ENCODE peak calls at places on chromosomes 3 and 15, in four cellular contexts. M is PC-3, T is upper lobe of right lung, O is fibroblast of lung. Q is an unnamed sample.

GRCh38 chr3:149340310-149340933 is 7.0 kb upstream of the TM4SF18 start:
- DNase-seq in M (peak; percentile 86), O (peak; percentile 58), T (no peak), Q (no peak)

GRCh38 chr15:70596354-70597055 is 166.9 kb downstream of the UACA start:
- DNase-seq in O (peak; percentile 96), M (peak; percentile 91), T (no peak), Q (peak; percentile 52)

GRCh38 chr3:145015243-145015642 is 1043.6 kb downstream of the DIPK2A start:
- DNase-seq in T (no peak), M (peak; percentile 35), O (peak; percentile 52), Q (no peak)

GRCh38 chr3:176174060-176174459 is 1023.2 kb downstream of the TBL1XR1 start:
- DNase-seq in M (peak; percentile 66), T (no peak), O (no peak), Q (no peak)

GRCh38 chr15:89823836-89824606 is 9.4 kb upstream of the ANPEP start:
- DNase-seq in M (peak; percentile 22), O (no peak), T (peak; percentile 37), Q (no peak)

GRCh38 chr3:112786002-112786590 is 60.6 kb downstream of the CD200R1L start:
- DNase-seq in T (no peak), O (peak; percentile 92), M (no peak), Q (no peak)

GRCh38 chr3:122358633-122359032 is 24.4 kb downstream of the MIX23 start:
- DNase-seq in M (no peak), O (no peak), T (no peak), Q (no peak)

GRCh38 chr15:80440024-80440423 is 35.8 kb downstream of the ARNT2 start:
- DNase-seq in M (no peak), O (no peak), T (no peak), Q (no peak)

GRCh38 chr3:122199552-122199951 is 16.1 kb downstream of the CASR start:
- DNase-seq in O (no peak), T (no peak), M (no peak), Q (no peak)

GRCh38 chr3:123048480-123049237 is 18.2 kb upstream of the PDIA5 start:
- DNase-seq in T (no peak), M (no peak), O (no peak), Q (no peak)

GRCh38 chr15:98400120-98400519 is 248.2 kb upstream of the IGF1R start:
- DNase-seq in T (no peak), O (no peak), M (no peak), Q (no peak)

GRCh38 chr15:57444877-57445513 is 68.7 kb downstream of the CGNL1 start:
- DNase-seq in O (peak; percentile 56), M (peak; percentile 13), T (no peak), Q (no peak)

GRCh38 chr3:114446605-114447004 is 152.8 kb downstream of the TIGIT start:
- DNase-seq in O (no peak), T (no peak), M (no peak), Q (no peak)

GRCh38 chr15:91541286-91541685 is 312.2 kb upstream of the SLCO3A1 start:
- DNase-seq in T (no peak), M (no peak), O (no peak), Q (no peak)

GRCh38 chr15:26126070-26126469 is 262.9 kb upstream of the ATP10A start:
- DNase-seq in O (no peak), T (no peak), M (no peak), Q (no peak)

GRCh38 chr3:122356402-122356801 is 26.6 kb downstream of the MIX23 start:
- DNase-seq in M (peak; percentile 76), O (peak; percentile 30), T (peak; percentile 64), Q (peak; percentile 10)

GRCh38 chr15:38238311-38238710 is 14.3 kb upstream of the SPRED1 start:
- DNase-seq in M (no peak), T (no peak), O (no peak), Q (no peak)

GRCh38 chr3:9033867-9034266 is 70.6 kb upstream of the RAD18 start:
- DNase-seq in M (peak; percentile 37), O (no peak), T (no peak), Q (no peak)

GRCh38 chr3:17473761-17474160 is 268.7 kb downstream of the TBC1D5 start:
- DNase-seq in T (no peak), M (peak; percentile 40), O (no peak), Q (no peak)

GRCh38 chr15:70604671-70605070 is 158.7 kb downstream of the UACA start:
- DNase-seq in M (peak; percentile 53), O (peak; percentile 43), T (no peak), Q (no peak)

GRCh38 chr15:81332326-81332725 is 8.4 kb upstream of the STARD5 start:
- DNase-seq in O (no peak), M (no peak), T (no peak), Q (no peak)

GRCh38 chr15:76185716-76186115 is 125.6 kb downstream of the ETFA start:
- DNase-seq in T (no peak), M (peak; percentile 74), O (peak; percentile 65), Q (no peak)
- TF ChIP-seq CTCF in T (peak; percentile 39), M (peak; percentile 65), O (peak; percentile 61), Q (peak; percentile 58)

GRCh38 chr3:4309476-4310121 is 6.4 kb downstream of the SETMAR start:
- DNase-seq in M (no peak), T (no peak), O (no peak), Q (no peak)

GRCh38 chr3:4306860-4307259 is 3.7 kb downstream of the SETMAR start:
- DNase-seq in O (peak; percentile 17), M (no peak), T (no peak), Q (no peak)

GRCh38 chr3:4303187-4304123 is at the start of gene SETMAR:
- DNase-seq in T (peak; percentile 93), M (peak; percentile 85), O (peak; percentile 77), Q (peak; percentile 63)

GRCh38 chr3:4302747-4303146 is 422 bp upstream of the SETMAR start:
- DNase-seq in M (no peak), T (no peak), O (no peak), Q (no peak)

GRCh38 chr3:4306091-4306490 is 2.9 kb downstream of the SETMAR start:
- DNase-seq in T (no peak), M (no peak), O (no peak), Q (no peak)
- H3K4me3 ChIP-seq in T (no peak overlapping the region), M (no peak overlapping the region), O (no peak overlapping the region), Q (peak overlapping the region; percentile 81)

DNA sequence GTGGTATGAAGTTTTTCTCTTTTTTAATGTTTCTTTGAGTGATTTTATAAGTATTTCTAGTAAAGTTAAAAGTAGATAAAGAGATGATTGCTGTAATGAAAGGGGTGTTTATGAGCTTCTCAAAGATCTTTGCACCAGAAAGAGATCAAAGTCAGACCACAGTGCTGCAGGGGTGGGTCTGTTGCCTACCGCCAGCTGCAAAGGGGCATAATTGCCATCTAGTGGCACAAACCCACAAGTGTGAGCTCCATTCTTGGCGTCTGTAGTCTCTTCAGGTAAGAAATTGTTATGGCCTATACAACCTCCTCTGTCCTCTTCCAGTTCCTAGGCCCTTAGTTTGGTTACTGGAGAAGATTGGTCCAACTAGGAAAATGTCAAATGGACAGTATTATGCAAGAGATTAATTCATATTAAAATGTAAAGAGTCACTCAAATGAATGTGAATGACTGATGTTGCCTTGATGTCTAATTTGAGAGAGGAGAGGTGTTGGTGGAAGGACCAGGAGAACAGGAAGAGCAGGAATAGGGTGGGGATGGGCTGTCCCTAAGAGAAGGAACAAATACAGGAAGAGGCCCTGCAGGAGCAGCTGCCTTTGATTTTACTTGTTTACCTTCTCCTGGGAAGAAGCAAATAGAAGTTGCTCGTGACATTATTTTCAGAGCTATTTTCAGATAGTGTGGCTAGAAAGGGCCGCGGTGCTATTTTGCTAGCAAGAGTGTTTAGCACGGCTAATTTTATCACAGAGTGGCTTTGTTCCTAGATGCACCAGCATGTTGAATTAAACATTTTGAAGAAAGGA is 53.0 kb upstream of the GSK3B start:
- DNase-seq in T (no peak), O (no peak), M (peak; percentile 85), Q (no peak)
- TF ChIP-seq CTCF in T (peak; percentile 26), O (no peak), M (peak; percentile 54), Q (peak; percentile 3)

DNA sequence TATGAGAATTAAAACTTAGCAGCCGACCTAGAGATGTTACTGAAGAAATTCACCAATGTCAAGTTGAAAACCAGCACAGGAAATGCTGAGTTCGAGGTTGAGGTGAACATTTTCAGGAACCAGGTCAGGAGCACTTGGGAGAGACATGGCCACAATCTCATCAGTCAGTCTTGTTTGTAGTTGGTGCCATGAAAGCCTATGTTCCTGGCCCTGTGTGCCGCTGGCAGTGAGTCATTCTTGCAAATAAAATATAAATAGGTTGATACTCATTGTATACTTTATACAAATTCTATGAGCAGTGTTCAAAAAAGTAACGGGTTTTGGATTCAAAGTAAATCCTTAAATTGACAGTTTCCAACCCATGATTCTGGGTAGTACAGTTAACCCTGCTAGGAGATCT is 1.5 kb upstream of the FSIP1 start:
- DNase-seq in O (peak; percentile 49), T (no peak), M (peak; percentile 69), Q (no peak)
- H3K4me3 ChIP-seq in O (peak overlapping the region; percentile 73), T (peak overlapping the region; percentile 88), M (peak overlapping the region; percentile 97), Q (peak overlapping the region; percentile 83)

DNA sequence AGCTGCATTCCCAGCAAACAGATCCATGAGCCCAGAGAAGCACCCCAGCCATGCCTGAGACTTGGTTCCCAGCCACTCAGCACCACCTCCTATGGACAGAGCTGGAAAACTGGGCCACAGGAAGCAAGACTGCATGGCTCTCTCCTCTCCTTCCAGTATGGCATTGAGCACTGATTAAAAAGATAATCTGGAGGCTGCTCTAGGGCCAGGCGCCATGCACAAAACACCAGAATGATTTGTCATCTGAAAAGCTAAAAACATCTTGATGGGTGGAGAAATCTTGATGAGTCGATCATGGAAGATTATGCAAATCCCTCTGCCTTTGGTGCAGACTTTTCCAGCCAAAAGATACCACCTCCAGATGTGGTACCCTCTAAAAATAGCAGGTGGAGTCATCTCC is 62.7 kb upstream of the MRPS22 start:
- DNase-seq in O (no peak), T (peak; percentile 10), M (no peak), Q (no peak)
- TF ChIP-seq CTCF in O (no peak), T (no peak), M (no peak), Q (no peak)

GRCh38 chr3:14959358-14959943 is 12.1 kb downstream of the NR2C2 start:
- DNase-seq in T (no peak), M (no peak), O (no peak), Q (no peak)

GRCh38 chr3:14962762-14963161 is 15.4 kb downstream of the NR2C2 start:
- DNase-seq in M (peak; percentile 44), T (no peak), O (peak; percentile 74), Q (no peak)

GRCh38 chr3:14957163-14957562 is 9.8 kb downstream of the NR2C2 start:
- DNase-seq in O (no peak), M (no peak), T (no peak), Q (no peak)

DNA sequence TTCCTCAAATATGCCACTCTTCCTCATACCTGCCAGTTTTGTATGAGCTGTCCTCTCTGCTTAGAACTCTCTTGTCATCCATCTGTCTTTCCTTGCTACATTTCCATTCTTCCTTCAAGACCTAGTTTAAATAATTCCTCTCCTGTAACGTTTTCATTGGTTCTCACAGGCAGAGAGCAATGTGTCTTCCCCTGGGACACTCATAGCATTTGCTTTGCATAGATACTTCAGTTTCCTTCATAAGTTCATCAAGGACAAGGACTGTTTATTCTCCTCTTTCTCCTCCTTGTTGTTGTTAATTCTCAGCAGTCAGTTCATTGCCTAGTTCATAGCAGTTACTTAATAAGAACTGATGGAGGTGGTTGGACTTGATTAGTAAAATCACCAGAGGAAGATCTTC is 10.6 kb downstream of the NR2C2 start:
- DNase-seq in O (no peak), T (no peak), M (no peak), Q (no peak)
- H3K4me3 ChIP-seq in O (no peak overlapping the region), T (no peak overlapping the region), M (no peak overlapping the region), Q (no peak overlapping the region)